ENCODE peak calls at places on chromosomes 6 and 20, in eight cellular contexts. One of them, this sample, is unnamed.

GRCh38 chr6:22062807-22063408 is 233.9 kb downstream of the PRL start:
- DNase-seq in stimulated activated CD4-positive, alpha-beta T cell treated with anti-CD3 and anti-CD28 coated beads, Interleukin-2, amount 100 ng/mL, for 24 hours: peak; percentile 29
- DNase-seq in RWPE1: no peak
- DNase-seq in upper lobe of right lung: peak; percentile 76
- DNase-seq in B cell: no peak
- DNase-seq in HEK293T: no peak
- DNase-seq in D341Med: no peak
- DNase-seq in HS-27A: no peak
- DNase-seq in this sample: peak; percentile 2

GRCh38 chr6:37684801-37685200 is 12.9 kb downstream of the MDGA1 start:
- DNase-seq in HS-27A: no peak
- DNase-seq in HEK293T: no peak
- DNase-seq in RWPE1: no peak
- DNase-seq in upper lobe of right lung: no peak
- DNase-seq in stimulated activated CD4-positive, alpha-beta T cell treated with anti-CD3 and anti-CD28 coated beads, Interleukin-2, amount 100 ng/mL, for 24 hours: no peak
- DNase-seq in B cell: no peak
- DNase-seq in D341Med: no peak
- DNase-seq in this sample: no peak

GRCh38 chr6:27617700-27618689 is 145.1 kb upstream of the ZNF184 start:
- DNase-seq in D341Med: peak; percentile 64
- DNase-seq in upper lobe of right lung: no peak
- DNase-seq in HS-27A: no peak
- DNase-seq in RWPE1: peak; percentile 69
- DNase-seq in stimulated activated CD4-positive, alpha-beta T cell treated with anti-CD3 and anti-CD28 coated beads, Interleukin-2, amount 100 ng/mL, for 24 hours: no peak
- DNase-seq in HEK293T: peak; percentile 54
- DNase-seq in B cell: no peak
- DNase-seq in this sample: no peak

GRCh38 chr20:49627329-49627761 is 59.4 kb upstream of the PTGIS start:
- DNase-seq in RWPE1: no peak
- DNase-seq in D341Med: no peak
- DNase-seq in HS-27A: no peak
- DNase-seq in B cell: no peak
- DNase-seq in upper lobe of right lung: peak; percentile 81
- DNase-seq in HEK293T: no peak
- DNase-seq in stimulated activated CD4-positive, alpha-beta T cell treated with anti-CD3 and anti-CD28 coated beads, Interleukin-2, amount 100 ng/mL, for 24 hours: no peak
- DNase-seq in this sample: no peak

GRCh38 chr6:31728767-31729514 is at the start of gene DDAH2:
- DNase-seq in RWPE1: no peak
- DNase-seq in HS-27A: no peak
- DNase-seq in HEK293T: no peak
- DNase-seq in stimulated activated CD4-positive, alpha-beta T cell treated with anti-CD3 and anti-CD28 coated beads, Interleukin-2, amount 100 ng/mL, for 24 hours: no peak
- DNase-seq in D341Med: no peak
- DNase-seq in upper lobe of right lung: no peak
- DNase-seq in B cell: no peak
- DNase-seq in this sample: no peak

GRCh38 chr20:54267510-54268003 is 59.7 kb downstream of the PFDN4 start:
- DNase-seq in RWPE1: peak; percentile 16
- DNase-seq in B cell: no peak
- DNase-seq in HS-27A: peak; percentile 26
- DNase-seq in stimulated activated CD4-positive, alpha-beta T cell treated with anti-CD3 and anti-CD28 coated beads, Interleukin-2, amount 100 ng/mL, for 24 hours: no peak
- DNase-seq in HEK293T: no peak
- DNase-seq in upper lobe of right lung: no peak
- DNase-seq in D341Med: no peak
- DNase-seq in this sample: no peak

GRCh38 chr20:6209093-6209492 is 86.3 kb upstream of the FERMT1 start:
- DNase-seq in HS-27A: no peak
- DNase-seq in D341Med: no peak
- DNase-seq in RWPE1: no peak
- DNase-seq in upper lobe of right lung: no peak
- DNase-seq in HEK293T: no peak
- DNase-seq in B cell: no peak
- DNase-seq in stimulated activated CD4-positive, alpha-beta T cell treated with anti-CD3 and anti-CD28 coated beads, Interleukin-2, amount 100 ng/mL, for 24 hours: no peak
- DNase-seq in this sample: no peak

GRCh38 chr6:153425536-153425935 is 294.5 kb upstream of the RGS17 start:
- DNase-seq in HS-27A: no peak
- DNase-seq in D341Med: no peak
- DNase-seq in RWPE1: no peak
- DNase-seq in HEK293T: no peak
- DNase-seq in upper lobe of right lung: no peak
- DNase-seq in stimulated activated CD4-positive, alpha-beta T cell treated with anti-CD3 and anti-CD28 coated beads, Interleukin-2, amount 100 ng/mL, for 24 hours: no peak
- DNase-seq in B cell: no peak
- DNase-seq in this sample: no peak

GRCh38 chr6:114735118-114735730 is 392.4 kb upstream of the HS3ST5 start:
- DNase-seq in HS-27A: no peak
- DNase-seq in upper lobe of right lung: no peak
- DNase-seq in D341Med: no peak
- DNase-seq in RWPE1: no peak
- DNase-seq in B cell: no peak
- DNase-seq in stimulated activated CD4-positive, alpha-beta T cell treated with anti-CD3 and anti-CD28 coated beads, Interleukin-2, amount 100 ng/mL, for 24 hours: no peak
- DNase-seq in HEK293T: no peak
- DNase-seq in this sample: no peak